ENCODE peak calls at places on chromosomes 4 and X, in seven cellular contexts. B, G, O, W, S, I and H are unnamed samples.

GRCh38 chrX:8504451-8504850 is 39.8 kb downstream of the VCX3B start:
- DNase-seq in I (no peak), B (no peak), G (no peak), S (no peak), O (no peak), W (peak), H (no peak)

GRCh38 chrX:41029332-41029731 is 55.9 kb upstream of the USP9X start:
- DNase-seq in I (no peak), W (peak), G (no peak), O (no peak), S (no peak), B (no peak), H (no peak)

GRCh38 chr4:128830906-128831525 is 21.5 kb downstream of the JADE1 start:
- DNase-seq in G (no peak), S (no peak), O (no peak), B (no peak), W (peak), I (no peak), H (no peak)

GRCh38 chrX:40244980-40245379 is 147.2 kb upstream of the BCOR start:
- DNase-seq in W (peak), I (no peak), O (no peak), B (no peak), G (no peak), S (no peak), H (no peak)

GRCh38 chr4:7295917-7296660 is 103.8 kb downstream of the SORCS2 start:
- DNase-seq in G (no peak), S (peak), I (no peak), B (peak), W (peak), O (no peak), H (no peak)

GRCh38 chrX:84046403-84046984 is 141.5 kb downstream of the RPS6KA6 start:
- DNase-seq in S (no peak), I (peak), W (peak), O (no peak), G (no peak), B (no peak), H (no peak)

GRCh38 chrX:39899059-39899458 is 198.7 kb downstream of the BCOR start:
- DNase-seq in S (no peak), G (no peak), I (no peak), B (no peak), O (no peak), W (no peak), H (no peak)

GRCh38 chr4:47154816-47155370 is 123.5 kb downstream of the GABRB1 start:
- DNase-seq in G (no peak), W (no peak), S (no peak), B (no peak), I (no peak), O (no peak), H (no peak)

GRCh38 chr4:111960241-111960667 is 185.0 kb upstream of the FAM241A start:
- DNase-seq in I (no peak), O (no peak), G (no peak), B (no peak), W (peak), S (no peak), H (no peak)

GRCh38 chr4:24910504-24910903 is 2.3 kb downstream of the CCDC149 start:
- DNase-seq in I (no peak), W (no peak), O (no peak), G (no peak), B (no peak), S (no peak), H (no peak)

GRCh38 chrX:153725039-153725831 is 579 bp downstream of the ABCD1 start:
- DNase-seq in B (no peak), O (no peak), W (no peak), G (no peak), S (no peak), I (no peak), H (no peak)

GRCh38 chrX:68429216-68429615 is 4.1 kb downstream of the OPHN1 start:
- DNase-seq in B (no peak), W (peak), S (no peak), O (no peak), G (no peak), I (no peak), H (no peak)